ENCODE peak calls at places on chromosomes 2 and 18, in six cellular contexts. U is fibroblast of the aortic adventitia, F is progenitor cell of endocrine pancreas, S is mammary epithelial cell, A is uterus, E is SK-N-SH. G is an unnamed sample.

GRCh38 chr2:192253692-192254091 is 59.0 kb upstream of the TMEFF2 start:
- DNase-seq in F (no peak), A (no peak), U (no peak), S (no peak), E (no peak), G (no peak)

GRCh38 chr2:198374375-198375072 is 570.1 kb downstream of the PLCL1 start:
- DNase-seq in F (peak), A (no peak), U (peak), S (peak), E (peak), G (peak)

GRCh38 chr2:241616168-241617125 is 20.5 kb downstream of the THAP4 start:
- DNase-seq in F (no peak), A (no peak), U (no peak), E (no peak), S (no peak), G (no peak)

GRCh38 chr18:72652990-72653593 is 109.0 kb upstream of the CBLN2 start:
- DNase-seq in A (no peak), S (peak), F (peak), E (peak), U (no peak), G (peak)

GRCh38 chr2:136392897-136393296 is 274.9 kb upstream of the CXCR4 start:
- DNase-seq in F (no peak), A (no peak), S (no peak), E (no peak), U (no peak), G (no peak)

GRCh38 chr2:6896930-6897759 is 19.6 kb downstream of the RSAD2 start:
- DNase-seq in E (peak), S (no peak), U (peak), A (no peak), F (no peak), G (no peak)

GRCh38 chr2:235432741-235433520 is 60.9 kb upstream of the AGAP1 start:
- DNase-seq in A (peak), F (no peak), E (no peak), S (no peak), U (no peak), G (no peak)

GRCh38 chr18:58271770-58272169 is 227.7 kb downstream of the NEDD4L start:
- DNase-seq in U (no peak), A (no peak), F (no peak), S (no peak), E (no peak), G (no peak)

GRCh38 chr2:190272457-190272842 is 47.2 kb downstream of the HIBCH start:
- DNase-seq in F (no peak), A (no peak), E (no peak), U (no peak), S (no peak), G (no peak)

DNA sequence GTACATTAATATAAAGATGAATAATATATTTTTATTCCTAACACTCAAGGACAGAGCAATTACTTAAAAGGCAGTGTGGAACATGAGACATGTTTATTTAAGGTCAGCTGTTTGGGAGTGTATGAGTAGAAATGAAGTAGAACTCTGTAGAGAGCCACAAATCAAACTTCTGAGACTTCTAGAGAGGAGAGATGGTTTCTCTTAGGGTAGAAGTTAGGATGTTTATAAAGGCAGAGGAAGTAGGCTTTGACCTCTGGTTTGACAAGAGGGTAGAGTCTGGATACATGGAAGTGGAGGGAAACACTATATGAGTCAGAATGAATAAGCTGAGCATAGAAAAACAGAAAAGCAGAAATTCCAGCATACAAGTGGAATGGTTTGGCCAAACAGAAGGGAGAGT is 262.1 kb upstream of the KLHL14 start:
- DNase-seq in F (no peak), U (no peak), A (no peak), E (no peak), S (no peak), G (no peak)
- TF ChIP-seq CTCF in F (no peak), U (no peak), A (no peak), E (no peak), S (no peak), G (no peak)

GRCh38 chr2:226932443-226932842 is 96.6 kb downstream of the RHBDD1 start:
- DNase-seq in U (no peak), A (no peak), S (no peak), F (no peak), E (no peak), G (no peak)
- TF ChIP-seq CTCF in U (no peak), A (no peak), S (no peak), F (no peak), E (no peak), G (no peak)

GRCh38 chr2:62800618-62801017 is 95.1 kb downstream of the EHBP1 start:
- DNase-seq in A (no peak), F (no peak), E (no peak), U (no peak), S (no peak), G (no peak)

GRCh38 chr2:62801110-62801509 is 95.6 kb downstream of the EHBP1 start:
- DNase-seq in A (no peak), E (no peak), F (no peak), S (no peak), U (no peak), G (no peak)

GRCh38 chr2:62806231-62806630 is 100.7 kb downstream of the EHBP1 start:
- DNase-seq in A (no peak), E (no peak), S (no peak), U (no peak), F (no peak), G (no peak)

GRCh38 chr2:62803961-62804360 is 98.4 kb downstream of the EHBP1 start:
- DNase-seq in A (no peak), U (peak), S (no peak), F (no peak), E (no peak), G (no peak)

GRCh38 chr2:62801814-62802524 is 96.5 kb downstream of the EHBP1 start:
- DNase-seq in E (no peak), F (no peak), A (no peak), S (no peak), U (no peak), G (no peak)
- TF ChIP-seq CTCF in E (peak), F (no peak), A (no peak), S (peak), U (peak), G (peak)

DNA sequence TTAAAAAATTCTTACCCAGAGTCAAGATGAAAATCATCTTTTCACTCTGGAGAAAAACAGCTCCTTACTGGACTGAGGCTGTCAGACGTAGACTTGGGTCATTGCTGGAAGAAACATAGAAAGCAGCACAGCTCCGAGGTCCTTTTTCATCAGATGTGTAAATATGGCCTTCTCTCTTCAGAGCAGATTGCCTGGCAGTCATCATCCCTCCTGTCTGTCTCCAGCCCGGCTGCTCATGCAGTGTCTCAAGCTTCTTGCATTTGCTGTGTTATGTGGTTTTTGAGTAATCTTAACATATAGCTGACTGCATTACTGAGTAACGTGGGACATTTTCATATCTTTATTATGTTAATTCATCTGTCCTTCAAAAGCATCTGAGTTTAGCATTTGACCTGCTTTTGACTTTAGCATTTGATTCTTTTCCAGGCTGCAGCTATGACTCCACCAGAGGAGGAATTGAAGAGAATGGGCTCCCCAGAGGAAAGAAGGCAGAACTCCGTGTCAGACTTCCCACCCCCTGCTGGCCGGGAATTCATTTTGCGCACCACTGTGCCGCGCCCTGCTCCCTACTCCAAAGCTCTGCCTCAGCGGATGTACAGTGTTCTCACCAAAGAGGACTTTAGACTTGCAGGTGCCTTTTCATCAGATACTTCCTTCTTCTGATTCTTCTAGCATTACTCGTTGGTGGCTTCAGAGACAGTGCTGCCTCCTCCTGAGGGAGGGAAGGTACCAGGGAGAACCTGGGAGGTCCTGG is 116.2 kb downstream of the RAB3GAP1 start:
- DNase-seq in F (no peak), S (no peak), E (no peak), U (no peak), A (no peak), G (no peak)
- TF ChIP-seq CTCF in F (no peak), S (no peak), E (no peak), U (no peak), A (no peak), G (no peak)

G was measured in neural crest cell.